ENCODE peak calls at places on chromosome 7, in seven cellular contexts. One of them, this sample, is unnamed.

GRCh38 chr7:134327896-134328295 is 11.2 kb upstream of the SLC35B4 start:
- DNase-seq in neural crest cell: peak; percentile 36
- DNase-seq in sigmoid colon: no peak
- DNase-seq in BJ: no peak
- DNase-seq in SW 1271: no peak
- DNase-seq in fibroblast of the conjunctiva: peak; percentile 31
- DNase-seq in psoas muscle: no peak
- DNase-seq in this sample: no peak

GRCh38 chr7:112019932-112020331 is 186.3 kb downstream of the DOCK4 start:
- DNase-seq in neural crest cell: no peak
- DNase-seq in sigmoid colon: no peak
- DNase-seq in BJ: no peak
- DNase-seq in SW 1271: no peak
- DNase-seq in fibroblast of the conjunctiva: no peak
- DNase-seq in psoas muscle: no peak
- DNase-seq in this sample: no peak

GRCh38 chr7:141003172-141004080 is 11.3 kb downstream of the MRPS33 start:
- DNase-seq in neural crest cell: no peak
- DNase-seq in sigmoid colon: no peak
- DNase-seq in BJ: no peak
- DNase-seq in SW 1271: no peak
- DNase-seq in fibroblast of the conjunctiva: no peak
- DNase-seq in psoas muscle: no peak
- DNase-seq in this sample: no peak

GRCh38 chr7:101739757-101740398 is 77.5 kb upstream of the CUX1 start:
- DNase-seq in neural crest cell: no peak
- DNase-seq in sigmoid colon: no peak
- DNase-seq in BJ: no peak
- DNase-seq in SW 1271: no peak
- DNase-seq in fibroblast of the conjunctiva: no peak
- DNase-seq in psoas muscle: no peak
- DNase-seq in this sample: no peak

GRCh38 chr7:42914009-42914725 is 2.3 kb upstream of the C7orf25 start:
- DNase-seq in neural crest cell: no peak
- DNase-seq in sigmoid colon: no peak
- DNase-seq in BJ: peak; percentile 37
- DNase-seq in SW 1271: no peak
- DNase-seq in fibroblast of the conjunctiva: no peak
- DNase-seq in psoas muscle: no peak
- DNase-seq in this sample: no peak

GRCh38 chr7:134813668-134814067 is 34.2 kb downstream of the CALD1 start:
- DNase-seq in neural crest cell: no peak
- DNase-seq in sigmoid colon: no peak
- DNase-seq in BJ: no peak
- DNase-seq in SW 1271: no peak
- DNase-seq in fibroblast of the conjunctiva: no peak
- DNase-seq in psoas muscle: no peak
- DNase-seq in this sample: no peak

GRCh38 chr7:14385074-14385473 is 395.6 kb upstream of the ETV1 start:
- DNase-seq in neural crest cell: no peak
- DNase-seq in sigmoid colon: no peak
- DNase-seq in BJ: no peak
- DNase-seq in SW 1271: no peak
- DNase-seq in fibroblast of the conjunctiva: no peak
- DNase-seq in psoas muscle: no peak
- DNase-seq in this sample: no peak

GRCh38 chr7:142914121-142914520 is 19.4 kb downstream of the TRPV5 start:
- DNase-seq in neural crest cell: no peak
- DNase-seq in sigmoid colon: no peak
- DNase-seq in BJ: no peak
- DNase-seq in SW 1271: no peak
- DNase-seq in fibroblast of the conjunctiva: no peak
- DNase-seq in psoas muscle: no peak
- DNase-seq in this sample: no peak

GRCh38 chr7:100222445-100223132 is 2.8 kb downstream of the PVRIG start:
- DNase-seq in neural crest cell: no peak
- DNase-seq in sigmoid colon: no peak
- DNase-seq in BJ: no peak
- DNase-seq in SW 1271: no peak
- DNase-seq in fibroblast of the conjunctiva: no peak
- DNase-seq in psoas muscle: no peak
- DNase-seq in this sample: no peak

GRCh38 chr7:70634071-70634470 is 497.9 kb upstream of the GALNT17 start:
- DNase-seq in neural crest cell: no peak
- DNase-seq in sigmoid colon: no peak
- DNase-seq in BJ: no peak
- DNase-seq in SW 1271: no peak
- DNase-seq in fibroblast of the conjunctiva: no peak
- DNase-seq in psoas muscle: no peak
- DNase-seq in this sample: no peak